ENCODE peak calls at places on chromosomes 13 and 19, in nine cellular contexts. M is GM23248, D is GM23338, H is neural progenitor cell, X is SK-N-SH, B is PC-3, Y is hepatocyte, I is MM.1S, Z is HCT116. C is an unnamed sample.

GRCh38 chr19:56170261-56170660 is 5.5 kb upstream of the GALP start:
- DNase-seq in Y (peak; percentile 28), X (no peak), I (no peak), Z (no peak), D (no peak), B (peak; percentile 94), H (no peak), M (peak; percentile 33), C (no peak)

GRCh38 chr13:41621716-41622508 is 164.6 kb downstream of the RGCC start:
- DNase-seq in M (peak; percentile 39), H (no peak), Z (no peak), B (no peak), I (no peak), Y (no peak), D (no peak), X (no peak), C (no peak)

GRCh38 chr19:10508707-10509106 is 5.6 kb upstream of the KEAP1 start:
- DNase-seq in D (no peak), I (peak; percentile 29), Z (no peak), Y (no peak), M (no peak), H (no peak), X (no peak), B (peak; percentile 68), C (no peak)

GRCh38 chr13:33126909-33127607 is 110.8 kb downstream of the KL start:
- DNase-seq in M (peak; percentile 34), X (no peak), Y (no peak), Z (no peak), D (no peak), I (no peak), H (no peak), B (no peak), C (no peak)

GRCh38 chr13:34421849-34422475 is 520.1 kb upstream of the NBEA start:
- DNase-seq in B (no peak), I (no peak), Y (no peak), H (no peak), M (no peak), Z (no peak), D (no peak), X (no peak), C (no peak)

GRCh38 chr19:18128044-18128443 is 24.9 kb upstream of the PIK3R2 start:
- DNase-seq in M (peak; percentile 57), X (no peak), H (no peak), Y (no peak), Z (no peak), I (no peak), B (peak; percentile 35), D (no peak), C (no peak)

GRCh38 chr19:10565028-10565566 is 713 bp downstream of the KRI1 start:
- DNase-seq in M (peak; percentile 77), Y (peak; percentile 67), D (peak; percentile 75), H (peak; percentile 81), X (peak; percentile 76), B (peak; percentile 35), Z (no peak), I (peak; percentile 69), C (peak; percentile 82)

GRCh38 chr13:25753976-25754375 is 297.8 kb downstream of the SHISA2 start:
- DNase-seq in Z (no peak), H (no peak), B (no peak), X (no peak), Y (no peak), I (no peak), D (no peak), M (no peak), C (no peak)

GRCh38 chr13:79290595-79291244 is 115.3 kb downstream of the RBM26 start:
- DNase-seq in H (peak; percentile 25), B (no peak), I (no peak), M (no peak), D (no peak), Y (no peak), X (no peak), Z (no peak), C (no peak)

GRCh38 chr19:49678970-49679831 is 2.1 kb downstream of the PRMT1 start:
- DNase-seq in I (no peak), B (peak; percentile 32), H (no peak), D (no peak), M (peak; percentile 24), Z (no peak), X (no peak), Y (no peak), C (no peak)

GRCh38 chr19:49676690-49677231 is 310 bp upstream of the PRMT1 start:
- DNase-seq in D (peak; percentile 100), M (peak; percentile 100), H (peak; percentile 100), X (peak; percentile 93), I (peak; percentile 99), Z (peak; percentile 100), B (peak; percentile 100), Y (peak; percentile 100), C (peak; percentile 100)

GRCh38 chr19:49679832-49680472 is 2.9 kb downstream of the PRMT1 start:
- DNase-seq in D (peak; percentile 47), Z (no peak), B (no peak), I (no peak), M (no peak), X (no peak), H (peak; percentile 40), Y (no peak), C (no peak)

GRCh38 chr19:49677232-49677881 is at the start of gene PRMT1:
- DNase-seq in B (peak; percentile 47), H (no peak), I (peak; percentile 44), Z (no peak), Y (peak; percentile 75), X (peak; percentile 78), D (peak; percentile 67), M (peak; percentile 58), C (peak; percentile 72)

DNA sequence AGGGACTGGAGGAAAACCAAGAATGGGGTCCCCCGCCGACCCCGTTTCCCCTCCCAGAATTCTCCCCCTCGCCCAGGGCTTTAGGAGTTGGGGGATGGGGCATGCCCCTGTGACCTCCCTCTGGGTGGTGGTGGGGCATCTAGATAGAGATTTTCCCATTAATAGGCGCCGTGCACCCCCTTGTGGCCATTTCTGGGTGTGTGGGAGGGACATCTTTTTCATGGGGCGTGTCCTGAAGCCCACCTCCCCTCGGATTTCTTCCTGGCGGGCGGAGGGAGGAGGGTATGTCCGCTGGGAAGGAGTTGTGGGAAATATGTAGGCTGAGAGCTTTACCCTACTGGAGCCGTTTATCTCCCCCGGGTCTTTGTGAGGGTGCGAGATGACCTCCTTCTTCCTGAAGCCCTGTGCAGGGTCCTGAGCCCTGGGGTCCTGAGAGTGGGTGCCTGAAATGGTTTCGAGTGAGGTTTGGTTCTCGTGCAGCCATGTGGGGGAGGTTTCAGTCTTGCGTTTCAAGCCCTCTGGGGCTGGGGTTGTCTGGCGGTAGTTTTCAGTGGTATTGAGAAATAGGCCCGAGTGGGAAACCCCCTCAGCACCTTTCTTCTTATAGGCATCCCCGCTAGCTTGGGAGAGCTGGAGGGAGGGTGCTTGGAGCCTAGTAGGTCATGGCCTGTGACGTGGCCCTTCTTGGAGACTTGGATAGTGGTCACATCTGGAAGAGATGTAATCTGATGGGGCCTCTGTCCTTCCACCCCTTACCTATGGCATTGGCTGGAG is 1.0 kb downstream of the PRMT1 start:
- DNase-seq in I (peak; percentile 75), D (peak; percentile 97), X (peak; percentile 81), Z (no peak), Y (peak; percentile 88), M (peak; percentile 74), B (peak; percentile 75), H (peak; percentile 95), C (peak; percentile 85)
- TF ChIP-seq EZH2phosphoT487 in I (no peak), D (no peak), X (no peak), Z (no peak), Y (no peak), M (no peak), B (no peak), H (no peak), C (no peak)

DNA sequence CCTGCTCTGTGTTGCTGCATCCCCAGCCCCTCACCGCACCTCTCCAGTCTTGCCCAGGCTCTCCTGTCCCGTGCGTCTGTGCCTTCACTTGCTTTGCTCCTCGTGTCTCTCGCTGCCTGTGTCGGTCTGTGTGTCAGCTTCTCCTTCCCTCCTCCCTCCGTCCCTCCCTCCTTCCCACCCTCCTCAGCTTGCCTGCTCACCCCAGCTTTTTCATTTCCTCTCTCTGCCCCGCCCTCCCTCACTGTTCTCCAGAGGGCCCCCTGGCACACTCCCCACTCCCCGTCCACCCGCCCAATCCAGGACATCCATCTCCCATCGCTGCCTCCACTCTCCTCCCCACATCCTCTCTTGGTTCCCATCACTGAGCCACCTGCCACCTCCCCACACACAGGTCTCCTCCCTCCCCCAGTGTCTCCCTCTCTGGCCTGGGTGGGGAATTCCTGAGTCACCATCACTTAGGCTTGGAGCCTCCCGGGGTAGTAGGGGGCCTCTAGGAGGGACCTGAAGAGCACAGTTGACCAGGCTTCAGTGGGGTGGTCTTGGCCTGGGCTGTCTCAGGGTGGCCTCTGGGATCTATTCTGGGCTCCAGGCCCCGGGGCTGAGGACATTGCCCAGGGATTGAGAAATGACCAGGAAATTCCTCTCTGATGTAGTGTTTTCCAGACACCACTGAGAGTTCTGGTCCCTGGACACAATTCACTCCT is at the start of gene PTGIR:
- DNase-seq in I (no peak), M (peak; percentile 92), Y (peak; percentile 62), Z (no peak), B (no peak), D (peak; percentile 40), H (no peak), X (peak; percentile 43), C (no peak)
- TF ChIP-seq EZH2phosphoT487 in I (no peak), M (no peak), Y (no peak), Z (no peak), B (no peak), D (no peak), H (no peak), X (no peak), C (no peak)

DNA sequence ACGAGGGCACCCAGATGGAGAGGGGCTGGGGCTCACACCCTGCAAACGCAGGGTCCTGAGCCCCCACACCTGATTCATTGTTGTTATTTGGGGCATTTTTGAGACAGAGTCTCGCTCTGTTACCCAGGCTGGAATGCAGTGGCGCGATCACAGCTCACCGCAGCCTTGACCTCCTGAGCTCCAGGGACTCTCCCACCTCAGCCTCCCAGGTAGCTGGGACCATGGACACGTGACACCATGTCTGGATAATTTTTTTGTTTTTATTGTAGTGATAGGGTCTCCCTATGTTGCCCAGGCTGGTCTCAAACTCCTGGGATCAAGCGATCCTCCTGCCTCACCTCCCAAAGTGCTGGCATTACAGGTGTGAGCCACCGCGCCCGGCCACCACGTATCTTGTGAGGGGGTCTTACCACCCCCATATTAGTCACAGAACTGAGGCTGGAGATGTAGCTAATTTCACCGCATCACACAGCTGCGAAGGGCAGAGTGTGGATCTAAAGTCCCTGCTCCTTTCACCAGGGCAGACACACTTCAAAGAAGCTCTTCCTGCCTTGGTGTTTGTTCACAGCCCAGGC is 211.8 kb upstream of the SOX1 start:
- DNase-seq in Y (no peak), B (no peak), D (no peak), X (no peak), I (no peak), H (no peak), Z (no peak), M (no peak), C (no peak)
- TF ChIP-seq EZH2phosphoT487 in Y (no peak), B (no peak), D (no peak), X (no peak), I (no peak), H (no peak), Z (no peak), M (no peak), C (no peak)

DNA sequence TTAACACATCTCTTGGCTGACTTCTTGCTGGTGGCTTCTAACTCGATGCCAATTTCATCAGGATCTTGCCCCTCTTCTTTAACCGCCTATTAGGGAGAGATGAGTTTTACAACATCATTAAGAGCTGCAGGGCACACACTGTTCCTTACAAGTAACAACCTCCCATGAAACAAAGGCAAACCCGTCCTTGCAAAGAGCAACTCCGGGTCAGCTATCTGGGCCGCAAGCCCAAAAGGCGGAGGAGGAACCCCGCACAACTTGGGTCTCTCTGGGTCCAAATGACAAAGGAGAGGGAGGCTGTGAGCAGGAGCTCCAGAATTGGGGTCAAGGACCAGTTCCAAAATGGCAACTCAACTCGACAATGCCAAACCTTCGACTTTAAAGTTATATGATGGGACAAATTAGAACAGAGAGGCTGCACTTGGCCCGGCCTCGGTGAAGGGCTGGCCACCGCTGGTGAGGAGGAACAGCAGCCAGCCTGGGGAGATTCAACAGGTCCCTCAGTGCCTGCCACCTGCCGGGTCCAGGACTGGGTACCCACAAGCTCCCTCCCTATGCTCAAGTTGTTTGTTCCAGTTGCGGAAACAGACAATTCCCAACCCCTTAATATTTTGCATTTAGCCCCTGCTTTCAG is 1.1 kb downstream of the SAFB2 start:
- DNase-seq in X (no peak), H (no peak), Z (no peak), D (no peak), B (no peak), Y (no peak), I (no peak), M (no peak), C (no peak)
- TF ChIP-seq EZH2phosphoT487 in X (no peak), H (no peak), Z (no peak), D (no peak), B (no peak), Y (no peak), I (no peak), M (no peak), C (no peak)